ENCODE peak calls at places on chromosome 1, in four cellular contexts. X is GM12891, P is HL-60, B is GM12878. R is an unnamed sample.

GRCh38 chr1:183609313-183609712 is 19.1 kb upstream of the NCF2 start:
- DNase-seq in X (no peak), P (peak; percentile 71), B (no peak), R (no peak)

GRCh38 chr1:63915121-63915520 is 141.3 kb downstream of the ROR1 start:
- DNase-seq in X (peak; percentile 6), P (no peak), B (no peak), R (no peak)

GRCh38 chr1:93750946-93751345 is 69.3 kb upstream of the BCAR3 start:
- DNase-seq in X (peak; percentile 35), P (no peak), B (no peak), R (no peak)

GRCh38 chr1:35222322-35223108 is 29.6 kb upstream of the SFPQ start:
- DNase-seq in X (no peak), P (no peak), B (no peak), R (peak; percentile 28)

GRCh38 chr1:7395251-7395650 is 375.8 kb upstream of the VAMP3 start:
- DNase-seq in X (no peak), P (no peak), B (no peak), R (no peak)

GRCh38 chr1:167428418-167428817 is 89.9 kb downstream of the CD247 start:
- DNase-seq in X (no peak), P (no peak), B (no peak), R (no peak)

GRCh38 chr1:17289756-17290155 is 18.2 kb upstream of the PADI4 start:
- DNase-seq in X (no peak), P (no peak), B (no peak), R (no peak)

GRCh38 chr1:15515026-15515663 is 8.9 kb downstream of the CASP9 start:
- DNase-seq in X (no peak), P (no peak), B (no peak), R (peak; percentile 45)

GRCh38 chr1:25695066-25695990 is 78.7 kb downstream of the MAN1C1 start:
- DNase-seq in X (no peak), P (peak; percentile 22), B (no peak), R (peak; percentile 37)

GRCh38 chr1:9200441-9200840 is 34.1 kb upstream of the H6PD start:
- DNase-seq in X (no peak), P (no peak), B (no peak), R (no peak)

GRCh38 chr1:9322845-9323244 is 30.2 kb downstream of the SPSB1 start:
- DNase-seq in X (no peak), P (no peak), B (no peak), R (peak; percentile 32)

GRCh38 chr1:235867903-235868469 is 1.3 kb upstream of the LYST start:
- DNase-seq in X (no peak), P (no peak), B (no peak), R (no peak)

GRCh38 chr1:176338897-176339296 is 124.1 kb upstream of the PAPPA2 start:
- DNase-seq in X (no peak), P (no peak), B (no peak), R (no peak)

GRCh38 chr1:165887877-165888551 is 60.6 kb downstream of the UCK2 start:
- DNase-seq in X (no peak), P (no peak), B (no peak), R (no peak)

GRCh38 chr1:168728452-168729404 is at the start of gene DPT:
- DNase-seq in X (no peak), P (no peak), B (no peak), R (no peak)

GRCh38 chr1:37034301-37035013 is at the start of gene GRIK3:
- DNase-seq in X (no peak), P (no peak), B (no peak), R (peak; percentile 20)

GRCh38 chr1:164320780-164321683 is 238.0 kb upstream of the PBX1 start:
- DNase-seq in X (no peak), P (no peak), B (no peak), R (no peak)

GRCh38 chr1:25631750-25632495 is 15.3 kb downstream of the MAN1C1 start:
- DNase-seq in X (no peak), P (no peak), B (no peak), R (no peak)

GRCh38 chr1:197146108-197147095 is at the start of gene ASPM:
- DNase-seq in X (peak; percentile 63), P (peak; percentile 80), B (peak; percentile 76), R (peak; percentile 98)

GRCh38 chr1:11708554-11709350 is 17.2 kb downstream of the DRAXIN start:
- DNase-seq in X (no peak), P (no peak), B (no peak), R (peak; percentile 34)

GRCh38 chr1:41894101-41894620 is 24.6 kb downstream of the HIVEP3 start:
- DNase-seq in X (no peak), P (no peak), B (no peak), R (no peak)

GRCh38 chr1:176466514-176466913 is 3.5 kb downstream of the PAPPA2 start:
- DNase-seq in X (peak; percentile 5), P (no peak), B (no peak), R (peak; percentile 19)

GRCh38 chr1:72241397-72241796 is 40.9 kb downstream of the NEGR1 start:
- DNase-seq in X (no peak), P (no peak), B (no peak), R (no peak)

GRCh38 chr1:83583351-83584014 is 415.4 kb downstream of the TTLL7 start:
- DNase-seq in X (no peak), P (no peak), B (no peak), R (no peak)

GRCh38 chr1:37553598-37553926 is 531 bp downstream of the SNIP1 start:
- DNase-seq in X (no peak), P (no peak), B (no peak), R (peak; percentile 34)

GRCh38 chr1:68331117-68331865 is 99.0 kb upstream of the WLS start:
- DNase-seq in X (no peak), P (no peak), B (no peak), R (no peak)

GRCh38 chr1:178651742-178652141 is 73.3 kb upstream of the RALGPS2 start:
- DNase-seq in X (no peak), P (no peak), B (no peak), R (no peak)

GRCh38 chr1:29240400-29240837 is 4.1 kb downstream of the PTPRU start:
- DNase-seq in X (no peak), P (no peak), B (no peak), R (no peak)

GRCh38 chr1:84146375-84147032 is 2.4 kb downstream of the PRKACB start:
- DNase-seq in X (no peak), P (no peak), B (no peak), R (no peak)

DNA sequence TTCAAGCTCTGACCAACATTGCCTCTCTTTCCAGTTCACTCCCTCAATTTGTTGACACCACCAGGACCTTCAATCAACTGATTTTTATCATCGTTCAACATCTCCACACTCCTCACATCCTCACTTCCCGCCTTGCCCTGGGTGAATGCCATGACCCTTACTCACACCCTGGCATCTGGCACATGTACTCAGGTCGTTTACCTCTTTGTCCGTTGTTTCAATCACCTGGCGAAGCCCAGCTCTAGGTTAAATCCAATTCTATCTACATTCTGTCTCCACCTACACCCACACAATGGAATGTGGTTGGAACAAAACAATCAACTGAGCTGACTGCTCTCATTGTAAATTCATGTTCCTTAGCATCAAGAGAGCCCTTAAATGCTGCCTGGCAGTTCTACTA is 24.2 kb upstream of the TBX15 start:
- DNase-seq in X (no peak), P (no peak), B (no peak), R (no peak)
- TF ChIP-seq SPI1 in X (no peak), P (no peak), B (no peak), R (no peak)

DNA sequence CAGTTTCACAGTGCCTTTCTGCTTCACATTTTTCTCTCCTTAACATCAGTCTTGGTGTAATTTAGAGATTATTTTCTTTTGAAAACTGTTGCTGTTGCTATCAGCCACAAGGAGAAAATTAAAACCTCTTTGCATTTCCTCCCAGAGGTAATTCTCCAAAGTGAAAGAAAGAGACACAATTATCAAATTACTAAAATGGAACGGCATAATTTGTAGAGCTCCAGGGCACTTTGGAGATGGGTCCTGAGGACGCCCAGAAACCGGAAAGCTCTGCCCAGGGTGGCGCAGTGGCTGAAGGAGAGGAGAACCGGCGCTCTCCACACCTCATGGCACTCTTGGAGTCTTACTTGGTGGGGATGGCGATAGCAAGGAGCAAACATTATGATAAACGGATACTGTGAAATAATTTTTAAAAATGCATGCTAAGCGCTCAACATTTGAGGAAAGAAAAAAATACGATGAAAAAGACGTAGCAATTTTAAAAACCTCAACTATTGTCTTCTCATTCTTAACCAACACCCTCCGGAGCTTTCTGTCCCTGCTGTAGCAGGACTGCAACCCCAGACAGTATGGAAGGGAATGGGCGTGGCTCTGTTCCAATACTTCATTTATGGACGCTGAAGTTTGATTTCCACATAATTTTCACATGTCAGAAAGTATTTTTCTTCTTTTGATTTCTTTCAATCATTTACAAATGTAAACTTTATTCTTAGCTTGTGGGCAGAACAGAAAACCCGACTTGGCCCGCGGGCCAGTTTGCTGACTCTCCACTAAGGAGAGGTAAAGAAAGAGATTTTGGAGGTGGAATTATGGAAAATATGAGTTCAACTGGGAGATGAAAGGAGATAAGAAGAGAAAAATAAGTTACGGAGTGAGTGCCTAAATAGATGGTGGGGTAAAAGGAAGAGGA is 1.1 kb downstream of the S100A11 start:
- DNase-seq in X (no peak), P (no peak), B (no peak), R (peak; percentile 33)
- TF ChIP-seq SPI1 in X (no peak), P (no peak), B (no peak), R (no peak)

GRCh38 chr1:107741242-107741641 is 223.7 kb downstream of the VAV3 start:
- DNase-seq in X (no peak), P (no peak), B (no peak), R (no peak)

GRCh38 chr1:107740574-107740973 is 224.4 kb downstream of the VAV3 start:
- DNase-seq in X (no peak), P (no peak), B (no peak), R (no peak)

GRCh38 chr1:107739183-107739582 is 225.8 kb downstream of the VAV3 start:
- DNase-seq in X (no peak), P (no peak), B (no peak), R (no peak)

DNA sequence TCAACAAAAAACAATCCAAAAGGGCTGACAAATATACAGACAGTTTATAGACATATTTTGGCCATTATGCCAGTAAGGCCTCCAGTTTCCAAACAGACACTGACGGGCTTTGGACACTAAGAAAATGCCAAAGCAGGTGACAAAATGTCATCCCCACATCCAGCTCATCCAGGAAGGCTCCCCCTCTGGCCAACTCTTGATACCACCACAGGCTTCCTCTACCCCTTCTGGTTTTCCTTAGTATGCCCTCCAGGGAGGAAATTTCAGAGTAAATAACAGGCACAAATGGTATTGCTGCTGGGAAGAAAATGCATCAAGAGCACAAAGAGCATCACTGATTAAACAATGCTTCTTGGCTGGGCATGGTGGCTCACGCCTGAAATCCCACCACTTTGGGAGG is 225.3 kb downstream of the VAV3 start:
- DNase-seq in X (no peak), P (no peak), B (no peak), R (no peak)
- TF ChIP-seq SPI1 in X (no peak), P (no peak), B (no peak), R (no peak)

DNA sequence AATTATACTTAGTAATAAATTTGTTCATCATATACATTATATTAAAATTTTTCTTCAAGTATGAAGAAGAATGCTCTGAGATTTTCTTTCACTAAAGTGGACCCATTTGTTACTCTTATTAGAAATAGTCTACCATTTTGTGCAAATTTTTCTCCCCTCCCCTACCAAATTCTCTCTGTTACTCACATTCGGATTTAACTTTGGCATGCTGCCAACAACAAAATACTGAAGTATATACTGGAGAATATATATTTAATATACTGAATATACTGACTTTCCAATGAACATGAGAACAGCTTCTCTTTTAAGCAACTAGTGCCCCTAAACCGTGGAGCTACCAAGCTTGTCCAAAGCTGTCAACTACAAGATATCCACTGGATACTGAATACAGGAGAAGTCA is 57.2 kb downstream of the CENPF start:
- DNase-seq in X (no peak), P (no peak), B (no peak), R (no peak)
- TF ChIP-seq SPI1 in X (no peak), P (no peak), B (no peak), R (no peak)

GRCh38 chr1:101311146-101311892 is 74.5 kb downstream of the S1PR1 start:
- DNase-seq in X (no peak), P (no peak), B (no peak), R (no peak)
- TF ChIP-seq SPI1 in X (no peak), P (no peak), B (no peak), R (no peak)

GRCh38 chr1:1432951-1433803 is 2.3 kb upstream of the VWA1 start:
- DNase-seq in X (peak; percentile 39), P (no peak), B (no peak), R (peak; percentile 84)
- TF ChIP-seq SPI1 in X (no peak), P (no peak), B (no peak), R (no peak)

R was measured in K562.